ENCODE peak calls at places on chromosomes 16 and 17, in seven cellular contexts. P, A, M, V, R, J and F are unnamed samples.

GRCh38 chr16:65648111-65648510 is 526.2 kb upstream of the CDH11 start:
- DNase-seq in P (no peak), A (no peak), M (no peak), V (no peak), R (no peak), J (no peak), F (no peak)

GRCh38 chr16:88945473-88945872 is 31.5 kb downstream of the CBFA2T3 start:
- DNase-seq in P (no peak), A (no peak), M (no peak), V (no peak), R (no peak), J (no peak), F (no peak)

GRCh38 chr17:44786551-44787081 is 27.8 kb downstream of the ADAM11 start:
- DNase-seq in P (no peak), A (no peak), M (no peak), V (no peak), R (no peak), J (no peak), F (no peak)

GRCh38 chr16:51813609-51814008 is 662.5 kb upstream of the SALL1 start:
- DNase-seq in P (no peak), A (no peak), M (no peak), V (no peak), R (no peak), J (no peak), F (no peak)

GRCh38 chr16:54281535-54282201 is 4.9 kb downstream of the IRX3 start:
- DNase-seq in P (no peak), A (no peak), M (no peak), V (no peak), R (no peak), J (no peak), F (no peak)

GRCh38 chr17:49108318-49108717 is 24.3 kb upstream of the B4GALNT2 start:
- DNase-seq in P (no peak), A (no peak), M (peak; percentile 26), V (peak; percentile 93), R (no peak), J (no peak), F (peak; percentile 36)

GRCh38 chr17:51580869-51581268 is 320.5 kb downstream of the UTP18 start:
- DNase-seq in P (no peak), A (no peak), M (no peak), V (no peak), R (no peak), J (no peak), F (no peak)

GRCh38 chr16:69378760-69379159 is 7.0 kb downstream of the TERF2 start:
- DNase-seq in P (no peak), A (no peak), M (no peak), V (peak; percentile 30), R (no peak), J (no peak), F (no peak)

GRCh38 chr16:70778901-70779309 is 22.1 kb downstream of the VAC14 start:
- DNase-seq in P (no peak), A (peak; percentile 94), M (peak; percentile 95), V (peak; percentile 91), R (peak; percentile 76), J (no peak), F (no peak)

GRCh38 chr16:71966932-71967331 is 33.3 kb downstream of the PKD1L3 start:
- DNase-seq in P (no peak), A (no peak), M (no peak), V (no peak), R (peak; percentile 21), J (no peak), F (no peak)

GRCh38 chr17:45256114-45256966 is 5.6 kb downstream of the SPATA32 start:
- DNase-seq in P (no peak), A (no peak), M (no peak), V (no peak), R (no peak), J (no peak), F (no peak)

GRCh38 chr16:85899444-85899843 is 482 bp downstream of the IRF8 start:
- DNase-seq in P (no peak), A (no peak), M (no peak), V (no peak), R (no peak), J (no peak), F (no peak)

GRCh38 chr16:21244798-21245197 is 11.3 kb downstream of the ANKS4B start:
- DNase-seq in P (no peak), A (no peak), M (no peak), V (no peak), R (no peak), J (no peak), F (no peak)

GRCh38 chr17:17849147-17849820 is 12.5 kb upstream of the SREBF1 start:
- DNase-seq in P (peak; percentile 52), A (no peak), M (peak; percentile 53), V (peak; percentile 61), R (no peak), J (peak; percentile 76), F (peak; percentile 70)

GRCh38 chr17:45316271-45317112 is at the start of gene MAP3K14:
- DNase-seq in P (no peak), A (peak; percentile 39), M (peak; percentile 74), V (peak; percentile 78), R (peak; percentile 87), J (peak; percentile 68), F (peak; percentile 29)

GRCh38 chr16:4200000-4200780 is 41.7 kb downstream of the SRL start:
- DNase-seq in P (no peak), A (peak; percentile 69), M (peak; percentile 64), V (peak; percentile 71), R (peak; percentile 64), J (no peak), F (no peak)

GRCh38 chr16:10266809-10267208 is 84.6 kb upstream of the GRIN2A start:
- DNase-seq in P (peak; percentile 52), A (no peak), M (no peak), V (no peak), R (no peak), J (no peak), F (no peak)

GRCh38 chr16:26365555-26365954 is 673.8 kb downstream of the HS3ST4 start:
- DNase-seq in P (no peak), A (no peak), M (no peak), V (no peak), R (no peak), J (no peak), F (no peak)

GRCh38 chr17:7548585-7549400 is at the start of gene TNFSF12:
- DNase-seq in P (peak; percentile 64), A (no peak), M (peak; percentile 25), V (peak; percentile 62), R (peak; percentile 49), J (peak; percentile 23), F (no peak)

GRCh38 chr16:88676502-88677242 is 9.6 kb downstream of the SNAI3 start:
- DNase-seq in P (no peak), A (no peak), M (no peak), V (no peak), R (no peak), J (no peak), F (no peak)

GRCh38 chr16:67760206-67760605 is 41.1 kb upstream of the GFOD2 start:
- DNase-seq in P (no peak), A (no peak), M (no peak), V (no peak), R (no peak), J (no peak), F (no peak)

GRCh38 chr16:1870365-1871082 is 1.4 kb downstream of the MEIOB start:
- DNase-seq in P (no peak), A (peak; percentile 50), M (peak; percentile 38), V (peak; percentile 75), R (peak; percentile 26), J (no peak), F (no peak)

GRCh38 chr16:71846443-71846842 is 667 bp downstream of the ATXN1L start:
- DNase-seq in P (no peak), A (peak; percentile 18), M (peak; percentile 20), V (peak; percentile 30), R (peak; percentile 14), J (peak; percentile 17), F (no peak)

GRCh38 chr16:67907397-67907796 is 14.3 kb downstream of the PSKH1 start:
- DNase-seq in P (no peak), A (no peak), M (no peak), V (no peak), R (no peak), J (no peak), F (no peak)

GRCh38 chr17:68301438-68301959 is 10.2 kb downstream of the ARSG start:
- DNase-seq in P (no peak), A (no peak), M (no peak), V (no peak), R (no peak), J (no peak), F (no peak)

GRCh38 chr16:49924078-49924477 is 68.2 kb upstream of the ZNF423 start:
- DNase-seq in P (no peak), A (no peak), M (no peak), V (peak; percentile 13), R (no peak), J (no peak), F (no peak)

GRCh38 chr17:29836643-29837042 is 93.4 kb downstream of the SSH2 start:
- DNase-seq in P (no peak), A (no peak), M (peak; percentile 39), V (peak; percentile 78), R (no peak), J (no peak), F (no peak)

GRCh38 chr16:19588661-19589060 is 33.2 kb downstream of the VPS35L start:
- DNase-seq in P (no peak), A (no peak), M (no peak), V (no peak), R (peak; percentile 78), J (no peak), F (no peak)

GRCh38 chr16:48030926-48031325 is 124.9 kb downstream of the ABCC12 start:
- DNase-seq in P (no peak), A (no peak), M (no peak), V (no peak), R (no peak), J (no peak), F (no peak)

GRCh38 chr17:38717139-38717745 is 12.2 kb downstream of the MLLT6 start:
- DNase-seq in P (no peak), A (no peak), M (no peak), V (no peak), R (no peak), J (no peak), F (no peak)

GRCh38 chr16:1183235-1183907 is 30.5 kb downstream of the CACNA1H start:
- DNase-seq in P (no peak), A (peak; percentile 24), M (peak; percentile 47), V (peak; percentile 84), R (no peak), J (no peak), F (no peak)

GRCh38 chr16:85166699-85167588 is 54.7 kb upstream of the CIBAR2 start:
- DNase-seq in P (no peak), A (no peak), M (no peak), V (no peak), R (no peak), J (no peak), F (no peak)